ENCODE peak calls at places on chromosomes 4 and X, in ten cellular contexts. U is ascending aorta; C is cardiac muscle cell; I is IMR-90; P is fibroblast of lung; S is heart right ventricle; N is hepatocyte; R is aorta; B is CD4-positive, alpha-beta memory T cell; Z is endodermal cell. J is an unnamed sample. For H3K36me3, the result is how much of the 10 kb centered on the place peaks cover.

GRCh38 chr4:6693274-6694176 is at the start of gene S100P:
- DNase-seq in U (no peak), C (peak), I (no peak), P (no peak), S (no peak), N (peak), R (no peak), B (no peak), Z (no peak), J (no peak)

GRCh38 chr4:85149656-85150055 is 183.2 kb upstream of the WDFY3 start:
- DNase-seq in U (no peak), C (peak), I (peak), P (peak), S (no peak), N (no peak), R (no peak), B (no peak), Z (no peak), J (no peak)

GRCh38 chrX:37824491-37825224 is 22.7 kb downstream of the DYNLT3 start:
- DNase-seq in U (no peak), C (no peak), I (no peak), P (peak), S (no peak), N (no peak), R (no peak), B (no peak), Z (no peak), J (no peak)

GRCh38 chr4:32172086-32172485 is 1451.9 kb downstream of the PCDH7 start:
- DNase-seq in U (no peak), C (no peak), I (no peak), P (no peak), S (no peak), N (no peak), R (no peak), B (no peak), Z (no peak), J (no peak)

GRCh38 chrX:149314031-149314430 is 191.1 kb downstream of the IDS start:
- DNase-seq in U (no peak), C (peak), I (no peak), P (peak), S (no peak), N (no peak), R (no peak), B (no peak), Z (no peak), J (no peak)

GRCh38 chrX:112043997-112044396 is 38.6 kb downstream of the TRPC5 start:
- DNase-seq in U (no peak), C (peak), I (peak), P (no peak), S (no peak), N (peak), R (no peak), B (no peak), Z (no peak), J (no peak)

GRCh38 chr4:145625677-145626622 is 6.8 kb downstream of the MMAA start:
- DNase-seq in U (no peak), C (no peak), I (no peak), P (no peak), S (no peak), N (no peak), R (no peak), B (no peak), Z (no peak), J (no peak)

GRCh38 chr4:150381671-150382427 is 200.1 kb upstream of the MAB21L2 start:
- DNase-seq in U (no peak), C (peak), I (peak), P (peak), S (no peak), N (no peak), R (no peak), B (no peak), Z (no peak), J (no peak)

GRCh38 chr4:149830823-149831222 is 15.2 kb upstream of the IQCM start:
- DNase-seq in U (no peak), C (no peak), I (no peak), P (no peak), S (no peak), N (no peak), R (no peak), B (no peak), Z (no peak), J (no peak)

GRCh38 chrX:139850968-139851367 is 81.9 kb downstream of the ATP11C start:
- DNase-seq in U (no peak), C (no peak), I (no peak), P (no peak), S (no peak), N (no peak), R (no peak), B (no peak), Z (no peak), J (no peak)

GRCh38 chr4:75514949-75515612 is 808 bp downstream of the THAP6 start:
- DNase-seq in U (no peak), C (no peak), I (no peak), P (no peak), S (no peak), N (no peak), R (no peak), B (peak), Z (no peak), J (no peak)

GRCh38 chrX:143306991-143307965 is 210.0 kb downstream of the SPANXN3 start:
- DNase-seq in U (no peak), C (no peak), I (no peak), P (no peak), S (no peak), N (peak), R (no peak), B (no peak), Z (no peak), J (no peak)

DNA sequence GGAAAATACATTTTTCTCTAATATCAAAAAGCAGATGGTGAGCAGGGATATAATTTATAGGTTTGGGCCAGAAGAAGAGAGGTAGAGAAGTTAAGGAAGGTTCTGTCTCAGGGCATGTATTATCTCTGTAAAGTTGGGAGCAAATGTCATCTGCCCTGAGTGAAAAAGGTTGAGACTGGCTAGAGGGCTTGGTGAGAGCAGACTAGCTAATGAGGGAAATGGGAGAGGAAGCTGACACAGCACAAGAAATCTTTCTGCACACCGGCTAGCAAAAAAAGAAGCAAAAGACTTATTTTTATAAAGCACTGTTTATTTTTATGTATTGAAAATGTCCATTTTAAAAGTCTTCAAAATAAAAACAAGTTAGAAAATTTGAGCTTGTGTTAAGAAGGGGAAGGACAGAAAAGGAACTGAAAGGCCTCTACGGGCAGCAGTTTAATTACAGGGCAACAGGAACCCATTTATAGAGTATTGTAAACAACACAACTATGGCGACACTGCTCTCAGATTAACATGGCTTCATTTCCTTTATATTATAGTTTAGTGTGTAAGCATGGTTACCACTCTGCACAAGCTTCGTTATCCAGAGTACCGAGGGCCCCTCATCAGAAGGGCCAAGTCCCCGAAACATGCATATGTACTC is 17.4 kb downstream of the CD40LG start:
- DNase-seq in U (no peak), C (no peak), I (no peak), P (no peak), S (no peak), N (no peak), R (no peak), B (no peak), Z (no peak), J (no peak)
- H3K36me3 ChIP-seq in U (under half), C (under half), I (under half), P (under half), S (half or more), N (under half), R (under half), B (under half), Z (under half), J (under half)

GRCh38 chr4:71230613-71231012 is 108.2 kb upstream of the SLC4A4 start:
- DNase-seq in U (no peak), C (no peak), I (no peak), P (no peak), S (no peak), N (no peak), R (no peak), B (no peak), Z (no peak), J (no peak)

GRCh38 chr4:71229477-71230257 is 109.2 kb upstream of the SLC4A4 start:
- DNase-seq in U (no peak), C (peak), I (peak), P (peak), S (no peak), N (peak), R (no peak), B (no peak), Z (peak), J (no peak)

GRCh38 chr4:71231073-71231752 is 107.6 kb upstream of the SLC4A4 start:
- DNase-seq in U (peak), C (peak), I (peak), P (peak), S (peak), N (peak), R (peak), B (no peak), Z (no peak), J (peak)

GRCh38 chr4:71231753-71232420 is 106.9 kb upstream of the SLC4A4 start:
- DNase-seq in U (no peak), C (no peak), I (peak), P (no peak), S (no peak), N (no peak), R (no peak), B (no peak), Z (no peak), J (no peak)

GRCh38 chr4:71230258-71230594 is 108.6 kb upstream of the SLC4A4 start:
- DNase-seq in U (no peak), C (no peak), I (peak), P (peak), S (no peak), N (no peak), R (no peak), B (no peak), Z (no peak), J (no peak)
- H3K4me3 ChIP-seq in U (no peak), C (no peak), I (no peak), P (no peak), S (no peak), N (no peak), R (no peak), B (no peak), Z (no peak), J (no peak)

DNA sequence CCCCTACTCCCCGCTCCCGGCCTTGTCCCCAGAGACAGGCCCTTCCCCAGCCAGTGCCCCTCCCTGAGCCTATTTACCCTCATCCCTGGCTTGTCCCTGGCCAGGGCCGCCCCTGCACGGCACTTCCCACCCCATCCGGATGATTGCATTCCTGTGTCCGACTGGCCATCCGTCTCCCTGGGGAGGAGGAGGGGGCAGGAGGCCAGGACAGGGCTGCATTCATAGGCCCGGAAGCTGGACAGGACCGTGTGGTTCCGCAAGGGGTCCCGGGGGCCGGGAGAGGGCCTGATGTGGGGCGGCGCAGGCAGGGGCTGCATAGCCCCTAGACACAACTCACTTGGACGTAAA is 22.8 kb downstream of the CTBP1 start:
- DNase-seq in U (no peak), C (no peak), I (no peak), P (no peak), S (peak), N (no peak), R (no peak), B (no peak), Z (no peak), J (no peak)
- H3K36me3 ChIP-seq in U (half or more), C (under half), I (half or more), P (half or more), S (half or more), N (under half), R (under half), B (under half), Z (under half), J (under half)

GRCh38 chrX:48937065-48937907 is 18.5 kb upstream of the PIM2 start:
- DNase-seq in U (peak), C (peak), I (no peak), P (no peak), S (peak), N (no peak), R (peak), B (peak), Z (peak), J (no peak)
- H3K4me3 ChIP-seq in U (no peak), C (no peak), I (no peak), P (no peak), S (peak), N (no peak), R (no peak), B (peak), Z (no peak), J (no peak)

GRCh38 chr4:67006791-67007190 is 538.5 kb downstream of the CENPC start:
- DNase-seq in U (no peak), C (no peak), I (no peak), P (no peak), S (no peak), N (no peak), R (no peak), B (no peak), Z (no peak), J (no peak)
- H3K36me3 ChIP-seq in U (under half), C (under half), I (under half), P (under half), S (under half), N (under half), R (under half), B (under half), Z (under half), J (under half)

GRCh38 chrX:33726281-33727160 is 405.6 kb downstream of the FAM47A start:
- DNase-seq in U (no peak), C (no peak), I (no peak), P (no peak), S (peak), N (peak), R (peak), B (no peak), Z (peak), J (no peak)

GRCh38 chrX:33725556-33726232 is 406.4 kb downstream of the FAM47A start:
- DNase-seq in U (no peak), C (no peak), I (no peak), P (peak), S (no peak), N (peak), R (no peak), B (no peak), Z (peak), J (no peak)

DNA sequence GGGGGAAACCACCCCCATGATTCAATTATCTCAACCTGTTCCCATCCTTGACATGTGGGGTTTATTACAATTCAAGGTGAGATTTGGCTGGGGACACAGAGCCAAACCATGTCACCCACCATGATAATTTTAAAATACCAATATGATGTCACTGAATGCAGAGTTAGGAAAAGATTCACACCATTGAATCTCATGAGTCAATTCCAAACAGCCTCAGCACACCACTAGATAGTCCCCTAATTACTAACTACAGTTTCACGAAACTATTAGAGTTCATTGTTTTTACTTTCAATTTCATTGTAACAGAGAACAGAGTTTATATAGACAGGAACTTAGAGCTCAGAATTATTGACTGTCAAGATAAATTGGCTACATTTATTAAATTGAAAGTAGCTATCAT is 410.2 kb downstream of the FAM47A start:
- DNase-seq in U (no peak), C (no peak), I (no peak), P (no peak), S (no peak), N (no peak), R (no peak), B (no peak), Z (no peak), J (no peak)
- H3K4me3 ChIP-seq in U (no peak), C (no peak), I (no peak), P (no peak), S (no peak), N (no peak), R (no peak), B (no peak), Z (no peak), J (no peak)

GRCh38 chr4:2702770-2703169 is 53.4 kb downstream of the TNIP2 start:
- DNase-seq in U (no peak), C (no peak), I (no peak), P (no peak), S (no peak), N (no peak), R (no peak), B (no peak), Z (no peak), J (no peak)

GRCh38 chr4:2699534-2699933 is 56.6 kb downstream of the TNIP2 start:
- DNase-seq in U (no peak), C (no peak), I (no peak), P (no peak), S (no peak), N (no peak), R (no peak), B (no peak), Z (no peak), J (no peak)

GRCh38 chr4:2698951-2699505 is 57.1 kb downstream of the TNIP2 start:
- DNase-seq in U (no peak), C (no peak), I (no peak), P (no peak), S (no peak), N (no peak), R (no peak), B (no peak), Z (no peak), J (no peak)

GRCh38 chr4:2700031-2700430 is 56.1 kb downstream of the TNIP2 start:
- DNase-seq in U (no peak), C (no peak), I (no peak), P (no peak), S (no peak), N (no peak), R (no peak), B (no peak), Z (no peak), J (no peak)

DNA sequence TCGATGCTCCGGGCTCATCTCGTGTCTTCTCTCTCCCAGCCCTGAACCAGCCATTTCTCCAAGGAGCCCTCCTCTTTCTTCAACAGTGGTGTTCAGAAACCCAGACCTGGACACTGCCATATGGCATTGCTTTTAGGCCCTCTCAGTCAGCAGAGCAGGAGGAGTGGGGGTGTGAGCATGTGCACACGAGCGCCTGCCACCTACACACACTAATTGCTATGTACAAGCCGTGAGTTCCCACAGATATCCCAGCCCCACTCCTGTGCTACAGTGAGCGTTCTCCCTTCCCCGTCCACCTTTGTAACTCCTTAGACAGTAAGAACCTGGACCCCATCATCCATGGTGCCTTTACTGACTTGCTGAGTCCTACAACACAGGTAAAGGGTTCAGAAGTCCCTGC is 53.8 kb downstream of the TNIP2 start:
- DNase-seq in U (peak), C (no peak), I (no peak), P (no peak), S (no peak), N (no peak), R (no peak), B (no peak), Z (no peak), J (no peak)
- H3K36me3 ChIP-seq in U (half or more), C (half or more), I (half or more), P (under half), S (half or more), N (under half), R (under half), B (under half), Z (half or more), J (under half)

GRCh38 chr4:99648321-99648720 is 9.3 kb downstream of the C4orf54 start:
- DNase-seq in U (no peak), C (no peak), I (no peak), P (no peak), S (no peak), N (no peak), R (no peak), B (no peak), Z (no peak), J (no peak)

GRCh38 chr4:99642725-99643489 is 14.7 kb downstream of the C4orf54 start:
- DNase-seq in U (peak), C (peak), I (no peak), P (no peak), S (peak), N (no peak), R (peak), B (no peak), Z (peak), J (peak)

GRCh38 chr4:99644453-99644852 is 13.2 kb downstream of the C4orf54 start:
- DNase-seq in U (no peak), C (no peak), I (no peak), P (no peak), S (no peak), N (no peak), R (no peak), B (no peak), Z (no peak), J (no peak)

GRCh38 chr4:99645638-99646037 is 12.0 kb downstream of the C4orf54 start:
- DNase-seq in U (no peak), C (no peak), I (no peak), P (peak), S (no peak), N (no peak), R (no peak), B (no peak), Z (no peak), J (no peak)

DNA sequence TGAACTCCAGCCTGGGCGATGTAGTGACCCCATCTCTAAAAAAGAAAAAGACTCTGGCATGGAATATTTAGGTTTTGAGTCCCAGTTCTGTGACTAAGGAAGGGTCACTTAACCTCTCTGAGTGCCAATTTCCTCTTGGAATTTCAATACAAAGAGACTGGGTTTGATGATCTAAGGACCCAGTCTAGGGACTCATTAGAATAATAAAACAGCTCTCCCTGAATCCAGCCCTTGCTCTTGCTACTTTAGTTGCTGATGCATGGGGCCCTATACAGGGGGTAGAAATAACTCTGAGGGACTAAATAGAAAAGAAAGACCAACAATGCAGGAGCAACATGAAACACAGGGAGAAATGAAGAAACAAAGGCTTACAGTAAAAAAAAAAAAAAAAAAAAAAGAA is 12.6 kb downstream of the C4orf54 start:
- DNase-seq in U (no peak), C (no peak), I (no peak), P (no peak), S (no peak), N (no peak), R (no peak), B (no peak), Z (peak), J (no peak)
- H3K4me3 ChIP-seq in U (no peak), C (no peak), I (no peak), P (no peak), S (no peak), N (no peak), R (no peak), B (no peak), Z (no peak), J (no peak)

GRCh38 chrX:24219320-24219719 is 69.8 kb downstream of the ZFX start:
- DNase-seq in U (no peak), C (no peak), I (no peak), P (no peak), S (no peak), N (no peak), R (no peak), B (no peak), Z (no peak), J (no peak)
- H3K36me3 ChIP-seq in U (under half), C (under half), I (under half), P (under half), S (under half), N (under half), R (under half), B (under half), Z (under half), J (under half)

GRCh38 chr4:77141964-77142641 is 14.9 kb upstream of the CCNG2 start:
- DNase-seq in U (no peak), C (no peak), I (no peak), P (no peak), S (no peak), N (no peak), R (no peak), B (peak), Z (no peak), J (no peak)
- H3K4me3 ChIP-seq in U (no peak), C (no peak), I (no peak), P (no peak), S (no peak), N (no peak), R (no peak), B (no peak), Z (no peak), J (no peak)